ENCODE peak calls at places on chromosomes 1 and 21, in six cellular contexts. G is fibroblast of pulmonary artery, Y is uterus, D is epithelial cell of esophagus, A is heart left ventricle, C is fibroblast of lung. W is an unnamed sample.

GRCh38 chr1:3251099-3251809 is 182.3 kb downstream of the PRDM16 start:
- DNase-seq in C (no peak), G (no peak), A (no peak), Y (no peak), D (no peak), W (no peak)

GRCh38 chr1:7008975-7009740 is 223.9 kb downstream of the CAMTA1 start:
- DNase-seq in D (no peak), C (no peak), Y (no peak), A (no peak), G (no peak), W (no peak)

GRCh38 chr1:30919025-30919881 is 10.7 kb upstream of the SDC3 start:
- DNase-seq in D (peak), Y (no peak), G (peak), C (peak), A (no peak), W (peak)

GRCh38 chr1:86758570-86758969 is 54.2 kb downstream of the SH3GLB1 start:
- DNase-seq in G (no peak), Y (no peak), D (peak), A (no peak), C (no peak), W (no peak)

GRCh38 chr1:178918955-178919354 is 48.1 kb upstream of the ANGPTL1 start:
- DNase-seq in Y (peak), G (no peak), D (no peak), A (no peak), C (no peak), W (no peak)

GRCh38 chr1:243432136-243432535 is 176.3 kb downstream of the SDCCAG8 start:
- DNase-seq in G (no peak), D (no peak), A (no peak), C (no peak), Y (no peak), W (no peak)

GRCh38 chr1:76901158-76901767 is 34.0 kb downstream of the ST6GALNAC5 start:
- DNase-seq in A (no peak), G (peak), C (peak), D (peak), Y (no peak), W (peak)

GRCh38 chr1:168408531-168409242 is 128.0 kb downstream of the TBX19 start:
- DNase-seq in Y (no peak), A (no peak), G (peak), D (peak), C (no peak), W (peak)

GRCh38 chr1:168236836-168237611 is 11.2 kb downstream of the SFT2D2 start:
- DNase-seq in D (no peak), A (no peak), C (no peak), Y (no peak), G (no peak), W (no peak)

GRCh38 chr21:14535702-14536101 is 10.4 kb downstream of the SAMSN1 start:
- DNase-seq in C (no peak), A (no peak), D (no peak), Y (no peak), G (no peak), W (no peak)

GRCh38 chr1:64920936-64921589 is 45.3 kb downstream of the JAK1 start:
- DNase-seq in D (peak), C (peak), Y (no peak), G (peak), A (no peak), W (peak)

DNA sequence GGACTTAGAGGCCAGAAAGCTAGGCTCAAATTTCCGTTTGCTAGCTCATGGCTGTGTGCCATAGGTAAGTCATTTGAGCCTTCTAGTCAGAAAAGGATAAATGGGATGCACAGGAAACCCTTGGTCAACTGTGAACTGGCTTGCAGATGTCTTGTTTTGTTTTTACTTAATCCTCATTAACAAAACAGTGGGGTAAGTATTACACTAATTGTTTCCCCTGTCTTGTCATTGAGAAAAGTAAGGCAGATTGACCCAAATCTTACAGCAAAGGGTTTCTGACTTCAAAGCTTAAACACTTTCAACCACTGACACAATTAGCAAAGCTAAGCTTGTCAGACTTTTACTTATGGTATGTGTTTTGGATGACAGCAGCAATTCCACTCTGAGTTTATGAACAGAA is 291.3 kb downstream of the NTNG1 start:
- DNase-seq in C (peak), G (no peak), A (no peak), D (no peak), Y (no peak), W (no peak)
- H3K4me3 ChIP-seq in C (no peak), G (no peak), A (no peak), D (no peak), Y (no peak), W (no peak)

GRCh38 chr1:234409328-234409727 is 36.1 kb downstream of the COA6 start:
- DNase-seq in A (no peak), C (peak), Y (no peak), D (no peak), G (no peak), W (no peak)
- TF ChIP-seq CTCF in A (no peak), C (peak), Y (no peak), D (peak), G (no peak), W (peak)

DNA sequence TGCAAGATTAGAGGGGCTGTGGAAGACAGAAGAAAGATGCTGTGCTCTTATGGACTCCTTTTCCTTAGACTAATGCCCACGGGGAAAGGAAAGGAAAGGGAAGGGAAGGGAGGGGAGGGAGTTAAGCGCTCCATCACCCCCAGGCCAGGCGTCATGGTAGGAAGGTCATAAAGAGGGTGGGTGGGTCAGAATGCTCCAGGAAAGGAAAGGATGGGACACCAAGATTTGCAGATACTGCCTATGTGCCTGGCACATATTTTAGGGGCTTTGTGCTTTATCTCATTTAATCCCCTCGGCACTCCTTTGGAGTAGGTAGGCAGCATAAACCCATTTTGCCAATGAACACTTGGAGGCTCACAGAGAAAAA is 41.4 kb downstream of the MAB21L3 start:
- DNase-seq in D (no peak), Y (no peak), C (no peak), G (no peak), A (no peak), W (no peak)
- H3K4me3 ChIP-seq in D (no peak), Y (peak), C (peak), G (peak), A (peak), W (peak)

DNA sequence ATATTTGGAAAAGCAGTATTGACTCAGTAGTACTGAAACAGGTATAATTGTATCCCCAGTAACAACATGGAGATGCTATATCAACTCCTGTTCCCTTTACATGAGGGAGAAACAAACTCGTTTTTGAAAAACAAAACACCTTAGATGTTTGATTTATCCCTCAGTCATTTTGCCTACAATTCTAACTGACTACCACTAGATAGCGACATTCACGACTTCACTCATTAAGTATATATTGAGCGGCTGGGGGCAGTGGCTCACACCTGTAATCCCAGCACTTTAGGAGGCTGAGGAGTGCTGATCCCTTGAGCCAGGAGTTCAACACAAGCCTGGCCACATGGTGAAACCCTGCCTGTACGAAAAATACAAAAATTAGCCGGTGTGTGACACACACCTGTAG is 83.3 kb downstream of the CYYR1 start:
- DNase-seq in G (no peak), C (no peak), Y (no peak), D (no peak), A (no peak), W (no peak)
- TF ChIP-seq CTCF in G (no peak), C (no peak), Y (no peak), D (no peak), A (no peak), W (peak)

DNA sequence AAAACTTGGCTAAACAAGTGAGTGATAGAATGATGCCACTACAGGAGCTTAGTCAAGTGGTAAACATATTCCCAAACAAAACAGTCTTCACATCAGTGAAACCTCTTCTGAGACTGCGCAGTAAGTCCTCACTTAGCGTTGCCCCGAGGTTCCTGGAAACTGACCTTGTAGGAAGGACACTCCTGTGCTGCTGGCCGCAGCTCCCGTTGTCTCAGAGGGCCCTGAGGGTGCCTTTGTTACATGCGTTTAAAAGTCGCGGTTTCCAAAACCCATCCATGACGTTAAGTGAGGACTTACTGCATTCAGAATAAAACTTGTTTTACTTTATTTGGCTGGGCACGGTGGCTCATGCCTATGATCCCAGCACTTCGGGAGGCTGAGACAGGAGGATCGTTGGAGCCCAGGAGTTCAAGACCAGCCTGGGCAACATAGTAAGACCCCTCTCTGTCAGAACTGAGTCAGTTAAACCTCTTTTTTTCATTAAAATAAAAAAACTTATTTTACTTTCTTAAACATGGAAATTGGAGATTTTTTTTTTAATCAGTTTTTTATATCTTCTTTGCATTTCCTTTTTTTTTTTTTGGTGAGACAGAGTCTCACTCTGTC is 36.0 kb upstream of the DIP2A start:
- DNase-seq in A (no peak), D (no peak), G (no peak), C (no peak), Y (no peak), W (no peak)
- H3K4me3 ChIP-seq in A (no peak), D (no peak), G (no peak), C (no peak), Y (no peak), W (no peak)

DNA sequence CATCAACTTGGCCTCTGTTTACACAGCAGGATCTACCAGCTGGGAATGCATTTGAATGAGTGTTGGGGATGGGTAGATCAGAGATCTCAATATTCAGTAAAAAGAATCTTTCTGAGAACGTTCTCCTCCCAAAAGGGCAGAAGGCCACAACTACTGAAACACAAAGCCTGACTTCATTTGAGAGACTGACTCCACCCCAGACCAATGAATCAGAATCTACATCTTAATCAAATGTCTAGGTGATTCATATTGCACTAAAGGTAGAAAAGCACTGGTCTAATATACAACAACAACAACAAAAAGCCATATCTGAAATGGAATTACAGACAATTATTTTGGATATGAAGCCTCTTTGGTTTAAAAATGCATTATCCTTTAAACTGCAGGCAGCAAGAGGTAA is 123.9 kb downstream of the SMYD3 start:
- DNase-seq in Y (no peak), D (peak), G (no peak), A (no peak), C (no peak), W (no peak)
- TF ChIP-seq CTCF in Y (no peak), D (no peak), G (no peak), A (no peak), C (no peak), W (no peak)

GRCh38 chr1:51425955-51426354 is 93.1 kb downstream of the EPS15 start:
- DNase-seq in D (no peak), Y (no peak), G (no peak), C (no peak), A (no peak), W (no peak)
- H3K4me3 ChIP-seq in D (no peak), Y (no peak), G (no peak), C (no peak), A (no peak), W (no peak)

GRCh38 chr1:22662986-22663408 is 10.0 kb downstream of the C1QB start:
- DNase-seq in C (no peak), A (no peak), G (no peak), D (no peak), Y (no peak), W (no peak)

GRCh38 chr1:22670352-22670964 is 17.4 kb downstream of the C1QB start:
- DNase-seq in C (no peak), G (no peak), A (no peak), Y (no peak), D (no peak), W (no peak)

GRCh38 chr1:22661880-22662279 is 8.8 kb downstream of the C1QB start:
- DNase-seq in D (no peak), Y (no peak), A (no peak), G (no peak), C (no peak), W (no peak)

GRCh38 chr1:22662318-22662717 is 9.3 kb downstream of the C1QB start:
- DNase-seq in Y (no peak), D (no peak), C (no peak), A (no peak), G (no peak), W (peak)

DNA sequence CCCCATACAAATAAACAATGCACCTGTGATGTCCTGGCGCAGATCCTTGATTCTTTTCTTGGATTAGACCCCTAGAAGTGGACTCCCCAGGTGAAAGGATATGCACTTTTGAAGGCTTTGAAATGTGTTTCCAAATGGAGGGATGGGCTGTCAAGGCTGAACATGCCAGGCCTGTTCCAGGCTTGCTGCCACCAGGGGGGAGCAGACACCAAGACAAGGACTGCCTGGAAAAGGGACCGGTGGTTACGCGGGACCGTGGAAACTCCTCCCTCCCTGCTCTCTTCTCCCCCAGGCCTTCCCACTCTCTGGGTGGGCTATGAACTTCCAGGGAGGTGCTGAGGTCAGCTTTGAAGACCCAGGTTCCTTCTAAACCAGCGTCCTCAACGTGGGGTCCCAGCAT is 12.7 kb downstream of the C1QB start:
- DNase-seq in A (no peak), C (peak), G (peak), D (peak), Y (no peak), W (peak)
- TF ChIP-seq CTCF in A (peak), C (peak), G (peak), D (peak), Y (no peak), W (peak)

GRCh38 chr1:63780541-63780940 is 6.7 kb downstream of the ROR1 start:
- DNase-seq in G (no peak), D (no peak), A (no peak), C (no peak), Y (no peak), W (no peak)
- H3K4me3 ChIP-seq in G (no peak), D (no peak), A (no peak), C (no peak), Y (no peak), W (no peak)

GRCh38 chr1:116825400-116825734 is 71.1 kb downstream of the CD2 start:
- DNase-seq in D (no peak), Y (peak), G (peak), A (peak), C (no peak), W (no peak)
- TF ChIP-seq CTCF in D (no peak), Y (no peak), G (no peak), A (no peak), C (no peak), W (no peak)

W was measured in brain microvascular endothelial cell.